ENCODE peak calls at places on chromosome 13, in five cellular contexts. E, A, U, T and L are unnamed samples.

GRCh38 chr13:48493076-48493765 is 39.7 kb downstream of the RCBTB2 start:
- DNase-seq in A (no peak), U (no peak), T (no peak), E (no peak), L (no peak)

GRCh38 chr13:40662866-40663265 is 3.6 kb downstream of the FOXO1 start:
- DNase-seq in E (no peak), T (peak; percentile 58), U (no peak), A (no peak), L (peak; percentile 19)

GRCh38 chr13:40069173-40070044 is 413.9 kb downstream of the COG6 start:
- DNase-seq in T (peak; percentile 84), A (peak; percentile 44), E (peak; percentile 64), U (peak; percentile 80), L (peak; percentile 75)

GRCh38 chr13:38346764-38347163 is 2.9 kb upstream of the UFM1 start:
- DNase-seq in U (no peak), E (no peak), T (peak; percentile 45), A (no peak), L (no peak)

GRCh38 chr13:32024750-32025149 is 6.8 kb upstream of the FRY start:
- DNase-seq in E (no peak), T (peak; percentile 22), A (no peak), U (no peak), L (no peak)

GRCh38 chr13:67877031-67877430 is 646.9 kb upstream of the PCDH9 start:
- DNase-seq in T (no peak), U (no peak), E (no peak), A (no peak), L (no peak)

GRCh38 chr13:26041476-26041875 is 10.3 kb downstream of the SHISA2 start:
- DNase-seq in E (no peak), T (no peak), A (no peak), U (no peak), L (no peak)

GRCh38 chr13:93709511-93710244 is 483.1 kb downstream of the GPC6 start:
- DNase-seq in A (no peak), U (no peak), T (no peak), E (no peak), L (no peak)

GRCh38 chr13:65133094-65133493 is 2097.0 kb downstream of the PCDH9 start:
- DNase-seq in E (no peak), T (peak; percentile 32), A (peak; percentile 46), U (no peak), L (peak; percentile 38)

GRCh38 chr13:32745509-32745908 is 159.3 kb downstream of the PDS5B start:
- DNase-seq in A (no peak), E (no peak), T (no peak), U (no peak), L (peak; percentile 40)

GRCh38 chr13:49021953-49022352 is 46.2 kb downstream of the FNDC3A start:
- DNase-seq in E (no peak), A (no peak), T (no peak), U (no peak), L (no peak)

GRCh38 chr13:50230365-50230978 is 215.2 kb downstream of the KCNRG start:
- DNase-seq in A (no peak), E (no peak), U (peak; percentile 55), T (no peak), L (no peak)

GRCh38 chr13:104111031-104111430 is 1044.8 kb upstream of the SLC10A2 start:
- DNase-seq in E (no peak), U (no peak), T (no peak), A (no peak), L (no peak)

GRCh38 chr13:104105418-104106355 is 1039.5 kb upstream of the SLC10A2 start:
- DNase-seq in A (no peak), T (no peak), U (no peak), E (no peak), L (no peak)

GRCh38 chr13:104106705-104107393 is 1040.6 kb upstream of the SLC10A2 start:
- DNase-seq in T (peak; percentile 28), E (no peak), U (no peak), A (no peak), L (no peak)
- TF ChIP-seq EZH2phosphoT487 in T (no peak), E (no peak), U (no peak), A (no peak), L (no peak)

DNA sequence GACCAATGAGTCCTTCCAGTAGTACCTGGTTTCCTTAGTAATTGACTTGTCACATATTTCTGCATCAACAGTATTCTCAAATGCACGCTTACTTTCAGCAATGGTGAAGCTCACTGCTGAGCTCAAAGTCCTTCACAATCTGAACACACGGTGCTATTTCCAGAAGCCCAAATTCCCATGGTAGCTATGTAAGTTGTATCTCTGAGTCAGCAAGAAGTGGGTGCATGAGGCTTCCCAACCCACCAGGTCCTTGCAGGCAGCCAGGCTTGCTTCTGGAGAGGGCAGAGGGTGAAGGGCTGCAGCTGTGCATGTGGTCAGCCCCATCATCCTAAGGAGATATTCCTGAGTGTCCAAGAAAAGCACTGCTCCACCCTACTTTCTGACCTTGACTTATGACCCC is 25.7 kb downstream of the COL4A2 start:
- DNase-seq in U (no peak), A (no peak), E (no peak), T (no peak), L (no peak)
- TF ChIP-seq EZH2phosphoT487 in U (no peak), A (no peak), E (no peak), T (no peak), L (no peak)

GRCh38 chr13:27081893-27082292 is 89.7 kb downstream of the USP12 start:
- DNase-seq in T (no peak), A (no peak), E (no peak), U (no peak), L (no peak)

GRCh38 chr13:27086599-27087265 is 84.9 kb downstream of the USP12 start:
- DNase-seq in T (no peak), U (no peak), A (no peak), E (no peak), L (no peak)

GRCh38 chr13:27080018-27080948 is 91.3 kb downstream of the USP12 start:
- DNase-seq in A (no peak), U (no peak), E (no peak), T (no peak), L (no peak)

GRCh38 chr13:27082325-27082724 is 89.3 kb downstream of the USP12 start:
- DNase-seq in U (no peak), E (no peak), T (no peak), A (no peak), L (no peak)

GRCh38 chr13:27083183-27083582 is 88.4 kb downstream of the USP12 start:
- DNase-seq in E (no peak), A (no peak), U (no peak), T (no peak), L (no peak)
- TF ChIP-seq EZH2phosphoT487 in E (no peak), A (no peak), U (no peak), T (no peak), L (no peak)

GRCh38 chr13:21557995-21558394 is 46.0 kb downstream of the MICU2 start:
- DNase-seq in T (peak; percentile 75), E (peak; percentile 9), A (peak; percentile 16), U (no peak), L (peak; percentile 59)
- TF ChIP-seq EZH2phosphoT487 in T (no peak), E (no peak), A (no peak), U (no peak), L (no peak)

GRCh38 chr13:113863511-113864302 is at the start of gene GAS6:
- DNase-seq in U (peak; percentile 69), T (peak; percentile 48), A (no peak), E (peak; percentile 89), L (peak; percentile 79)
- TF ChIP-seq EZH2phosphoT487 in U (no peak), T (no peak), A (no peak), E (no peak), L (no peak)

GRCh38 chr13:30477346-30478235 is 11.9 kb upstream of the HMGB1 start:
- DNase-seq in E (no peak), T (peak; percentile 79), U (no peak), A (no peak), L (no peak)
- TF ChIP-seq EZH2phosphoT487 in E (no peak), T (no peak), U (no peak), A (no peak), L (no peak)

GRCh38 chr13:73607489-73608156 is 526.6 kb downstream of the KLF12 start:
- DNase-seq in U (no peak), T (no peak), A (no peak), E (no peak), L (no peak)

GRCh38 chr13:73603646-73604045 is 530.6 kb downstream of the KLF12 start:
- DNase-seq in A (no peak), T (no peak), U (no peak), E (no peak), L (no peak)

GRCh38 chr13:73610799-73611592 is 523.2 kb downstream of the KLF12 start:
- DNase-seq in U (no peak), E (no peak), T (no peak), A (no peak), L (no peak)

GRCh38 chr13:73608157-73608516 is 526.1 kb downstream of the KLF12 start:
- DNase-seq in A (no peak), U (no peak), E (no peak), T (no peak), L (no peak)

DNA sequence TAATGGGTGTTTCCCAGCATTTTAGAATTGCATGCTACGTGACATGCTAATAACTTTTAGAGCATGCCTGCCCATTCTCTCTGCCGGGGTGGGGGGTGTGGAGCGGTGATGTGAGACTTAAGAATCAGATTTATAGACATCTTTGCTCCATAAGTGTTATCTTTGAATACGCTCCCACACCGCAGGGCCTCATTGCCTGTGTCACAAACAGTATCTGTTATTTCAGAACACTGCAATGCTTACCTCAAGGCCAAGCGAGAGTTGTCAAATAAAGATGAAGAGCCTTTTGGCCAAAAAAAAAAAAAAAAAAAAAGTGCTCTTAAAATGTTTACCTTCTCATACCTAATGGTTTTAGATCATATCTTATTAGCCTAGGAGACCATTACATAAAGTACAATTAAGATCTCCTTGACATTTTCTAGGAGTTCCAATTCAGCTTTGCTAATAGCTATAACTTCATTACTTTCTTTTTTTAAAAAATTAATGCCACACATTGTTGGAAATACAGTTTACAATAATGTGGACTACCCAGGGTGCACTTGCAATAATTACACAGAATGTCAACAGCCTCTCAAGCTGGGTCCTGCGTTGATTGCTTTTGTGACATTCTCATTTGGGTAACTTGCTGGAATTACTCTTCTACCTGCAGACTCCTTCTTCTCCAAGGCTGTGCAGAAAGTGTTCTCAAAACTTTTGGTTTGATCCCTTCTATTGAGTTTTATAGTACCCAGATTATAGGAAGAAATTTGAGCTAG is 525.3 kb downstream of the KLF12 start:
- DNase-seq in A (no peak), E (no peak), U (no peak), T (no peak), L (no peak)
- TF ChIP-seq EZH2phosphoT487 in A (no peak), E (no peak), U (no peak), T (no peak), L (no peak)

GRCh38 chr13:44918323-44919102 is 70.8 kb downstream of the NUFIP1 start:
- DNase-seq in A (peak; percentile 86), T (peak; percentile 94), E (peak; percentile 83), U (peak; percentile 95), L (peak; percentile 94)
- TF ChIP-seq EZH2phosphoT487 in A (no peak), T (no peak), E (no peak), U (no peak), L (no peak)

GRCh38 chr13:37225414-37226047 is 120.1 kb upstream of the CSNK1A1L start:
- DNase-seq in A (no peak), T (no peak), U (no peak), E (no peak), L (no peak)
- TF ChIP-seq EZH2phosphoT487 in A (no peak), T (no peak), U (no peak), E (no peak), L (no peak)